ENCODE peak calls at places on chromosomes 12 and 14, in nine cellular contexts. J, S, V, O, U, E, N, P and L are unnamed samples.

GRCh38 chr12:95736631-95737030 is 53.9 kb downstream of the NTN4 start:
- DNase-seq in O (no peak), N (peak; percentile 47), E (no peak), U (no peak), J (no peak), S (no peak), P (no peak), V (no peak), L (no peak)

GRCh38 chr12:116426391-116427136 is 132.6 kb upstream of the MAP1LC3B2 start:
- DNase-seq in U (peak; percentile 96), E (no peak), V (no peak), P (peak; percentile 50), O (no peak), J (no peak), S (peak; percentile 89), N (peak; percentile 98), L (no peak)

GRCh38 chr12:27865421-27865820 is 85.4 kb upstream of the MANSC4 start:
- DNase-seq in V (no peak), O (no peak), E (no peak), S (no peak), P (no peak), U (no peak), N (peak; percentile 52), J (no peak), L (no peak)

GRCh38 chr14:91328313-91329050 is 84.0 kb upstream of the GPR68 start:
- DNase-seq in V (no peak), J (no peak), E (no peak), P (no peak), N (no peak), O (no peak), S (no peak), U (no peak), L (no peak)

GRCh38 chr12:126772171-126772864 is 1494.7 kb upstream of the TMEM132C start:
- DNase-seq in U (no peak), V (no peak), S (no peak), O (no peak), N (peak; percentile 2), J (no peak), P (no peak), E (no peak), L (no peak)

GRCh38 chr12:12599750-12600643 is 11.7 kb upstream of the CREBL2 start:
- DNase-seq in U (no peak), E (no peak), N (no peak), O (no peak), V (no peak), J (no peak), S (no peak), P (no peak), L (no peak)

GRCh38 chr14:37673439-37673838 is 78.0 kb downstream of the TTC6 start:
- DNase-seq in J (no peak), E (no peak), O (no peak), P (no peak), U (no peak), S (no peak), N (no peak), V (no peak), L (no peak)

GRCh38 chr14:59310644-59311043 is 122.2 kb downstream of the DAAM1 start:
- DNase-seq in O (no peak), P (no peak), U (no peak), S (no peak), V (no peak), J (no peak), E (no peak), N (no peak), L (no peak)

GRCh38 chr14:52355016-52355430 is 40.9 kb downstream of the PTGER2 start:
- DNase-seq in J (no peak), E (no peak), V (no peak), S (no peak), O (no peak), N (peak; percentile 95), P (no peak), U (no peak), L (no peak)

GRCh38 chr14:76829650-76830421 is 3.6 kb downstream of the LRRC74A start:
- DNase-seq in J (peak; percentile 95), U (no peak), N (no peak), V (no peak), O (no peak), S (no peak), P (peak; percentile 86), E (peak; percentile 45), L (no peak)

GRCh38 chr14:103141117-103141796 is 18.0 kb downstream of the TNFAIP2 start:
- DNase-seq in U (no peak), J (no peak), S (peak; percentile 97), O (peak; percentile 62), N (peak; percentile 38), P (peak; percentile 49), V (no peak), E (no peak), L (no peak)

GRCh38 chr12:86523844-86524243 is 267.7 kb upstream of the MGAT4C start:
- DNase-seq in J (no peak), U (no peak), N (no peak), V (no peak), S (no peak), P (no peak), E (no peak), O (no peak), L (no peak)

GRCh38 chr14:74637184-74637562 is 25.1 kb upstream of the LTBP2 start:
- DNase-seq in S (no peak), N (no peak), J (no peak), U (no peak), O (no peak), E (no peak), P (no peak), V (no peak), L (no peak)

GRCh38 chr12:3352230-3352629 is 138.8 kb upstream of the PRMT8 start:
- DNase-seq in U (no peak), J (no peak), O (no peak), E (no peak), P (no peak), V (no peak), N (no peak), S (no peak), L (no peak)

DNA sequence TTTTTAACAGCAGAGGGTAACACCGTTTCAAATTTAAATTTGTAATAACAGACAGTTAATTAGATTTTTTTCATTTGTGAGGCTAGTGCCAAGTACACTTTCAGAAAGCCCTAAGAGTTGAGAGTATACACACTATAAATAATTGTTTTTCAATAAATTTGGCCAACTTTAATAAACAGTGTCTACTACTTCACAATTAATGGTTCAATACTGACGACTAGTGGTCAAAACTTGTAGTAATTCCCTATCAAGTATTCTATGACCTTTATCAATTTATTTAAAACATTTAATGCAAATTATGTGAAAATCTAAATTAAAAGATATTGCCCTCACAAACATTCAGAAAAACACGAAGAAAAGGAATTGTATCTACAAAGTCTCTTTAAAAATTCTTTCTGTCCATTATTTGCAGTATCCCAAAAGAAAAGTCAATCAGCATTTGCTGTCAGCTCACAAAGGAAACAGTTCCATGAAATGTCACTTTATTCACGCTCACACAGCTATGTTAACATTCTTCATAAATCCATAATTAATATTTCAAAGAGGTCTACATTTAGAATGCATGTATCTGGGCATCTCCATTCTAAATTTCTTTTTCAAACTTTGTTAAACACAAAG is 91.2 kb downstream of the CEP128 start:
- DNase-seq in U (no peak), P (no peak), O (no peak), S (peak; percentile 54), V (no peak), E (no peak), N (peak; percentile 68), J (no peak), L (no peak)
- TF ChIP-seq CTCF in U (peak; percentile 74), P (peak; percentile 22), O (peak; percentile 59), S (peak; percentile 77), V (peak; percentile 37), E (peak; percentile 88), N (peak; percentile 75), J (peak; percentile 66), L (peak; percentile 83)

GRCh38 chr14:22887260-22887989 is 4.4 kb downstream of the REM2 start:
- DNase-seq in N (peak; percentile 75), E (peak; percentile 44), U (no peak), P (peak; percentile 94), V (no peak), S (peak; percentile 95), O (no peak), J (no peak), L (peak; percentile 40)

GRCh38 chr14:22887990-22888378 is 5.0 kb downstream of the REM2 start:
- DNase-seq in V (no peak), S (no peak), J (no peak), O (no peak), P (no peak), E (no peak), N (no peak), U (no peak), L (no peak)

GRCh38 chr14:22892488-22892887 is 9.5 kb downstream of the REM2 start:
- DNase-seq in O (no peak), S (peak; percentile 39), E (no peak), J (no peak), U (no peak), N (no peak), V (no peak), P (no peak), L (no peak)

GRCh38 chr14:22888662-22889061 is 5.6 kb downstream of the REM2 start:
- DNase-seq in U (no peak), O (no peak), J (no peak), P (no peak), E (no peak), N (no peak), S (no peak), V (no peak), L (no peak)

GRCh38 chr14:22890416-22890815 is 7.4 kb downstream of the REM2 start:
- DNase-seq in U (no peak), S (no peak), N (no peak), E (no peak), V (no peak), P (no peak), O (no peak), J (no peak), L (no peak)
- TF ChIP-seq CTCF in U (no peak), S (no peak), N (no peak), E (no peak), V (no peak), P (no peak), O (no peak), J (no peak), L (no peak)

GRCh38 chr14:96434040-96434439 is 42.1 kb downstream of the AK7 start:
- DNase-seq in J (no peak), O (no peak), V (no peak), S (no peak), P (no peak), E (no peak), U (no peak), N (no peak), L (no peak)
- TF ChIP-seq CTCF in J (no peak), O (no peak), V (no peak), S (no peak), P (no peak), E (no peak), U (no peak), N (no peak), L (no peak)

DNA sequence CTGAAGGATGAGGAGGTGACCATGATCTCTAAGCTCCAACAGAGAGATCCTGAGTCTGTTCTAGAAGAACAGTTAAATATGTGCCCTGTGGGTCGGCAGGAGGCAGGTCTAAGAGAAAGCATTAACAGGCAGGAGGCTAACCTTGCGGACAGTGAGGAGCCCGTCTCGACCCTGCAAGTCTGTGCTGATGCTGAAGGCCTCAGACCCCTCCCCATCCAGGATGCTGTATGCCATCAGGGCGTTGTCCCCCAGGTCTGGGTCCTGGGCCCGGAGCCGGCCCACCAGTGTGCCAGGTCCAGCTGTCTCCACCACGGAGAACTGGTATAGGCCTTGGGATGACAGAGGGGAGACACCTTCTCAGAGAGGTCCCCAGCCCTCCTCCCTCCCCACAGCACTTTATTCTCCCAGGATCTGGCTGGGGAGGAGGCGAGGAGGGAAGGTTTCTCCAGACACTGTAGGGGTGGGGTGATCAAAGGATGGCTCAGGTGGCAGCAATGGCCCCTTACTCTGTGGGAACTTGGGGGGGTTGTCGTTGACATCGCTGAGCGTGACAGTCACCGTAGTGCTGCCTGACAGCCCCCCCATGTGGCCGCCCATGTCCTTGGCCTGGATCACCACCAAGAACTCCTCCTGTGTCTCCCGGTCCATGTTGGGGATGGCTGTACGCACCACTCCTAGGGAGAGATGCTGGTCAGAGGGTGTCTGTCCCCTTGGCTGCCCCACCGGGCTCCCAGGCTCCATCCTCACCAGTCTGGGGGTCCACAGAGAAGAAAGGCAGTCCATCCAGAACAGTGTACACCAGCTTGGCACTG is 3.1 kb downstream of the CDH24 start:
- DNase-seq in N (no peak), V (peak; percentile 53), E (no peak), J (peak; percentile 48), O (no peak), U (no peak), P (peak; percentile 49), S (peak; percentile 52), L (no peak)
- TF ChIP-seq CTCF in N (peak; percentile 24), V (no peak), E (peak; percentile 28), J (peak; percentile 33), O (peak; percentile 25), U (peak; percentile 33), P (no peak), S (peak; percentile 53), L (no peak)